ENCODE peak calls at places on chromosomes 4 and X, in five cellular contexts. A, J, C, T and B are unnamed samples.
A peak's percentile ranks its signal among the peaks of the same experiment; 100 is the strongest.

GRCh38 chr4:184282251-184282713 is 64.6 kb upstream of the ENPP6 start:
- DNase-seq in A (no peak), J (no peak), C (peak; percentile 75), T (no peak), B (no peak)

GRCh38 chr4:187256897-187257296 is 533.2 kb upstream of the FAT1 start:
- DNase-seq in A (no peak), J (no peak), C (no peak), T (no peak), B (no peak)

GRCh38 chr4:98614081-98614480 is 44.3 kb downstream of the TSPAN5 start:
- DNase-seq in A (no peak), J (no peak), C (no peak), T (no peak), B (no peak)

GRCh38 chr4:151991001-151991883 is 230.4 kb upstream of the GATB start:
- DNase-seq in A (no peak), J (no peak), C (no peak), T (no peak), B (no peak)

GRCh38 chr4:85510632-85510984 is 35.7 kb downstream of the ARHGAP24 start:
- DNase-seq in A (no peak), J (no peak), C (no peak), T (no peak), B (no peak)

GRCh38 chr4:156185514-156185913 is 231.8 kb upstream of the CTSO start:
- DNase-seq in A (no peak), J (no peak), C (no peak), T (no peak), B (no peak)

GRCh38 chrX:110210417-110211139 is 107.3 kb downstream of the AMMECR1 start:
- DNase-seq in A (peak; percentile 75), J (no peak), C (no peak), T (no peak), B (peak; percentile 81)

GRCh38 chr4:79906306-79906705 is 166.7 kb downstream of the ANTXR2 start:
- DNase-seq in A (no peak), J (no peak), C (no peak), T (no peak), B (no peak)

GRCh38 chr4:65046496-65047101 is 623.7 kb downstream of the EPHA5 start:
- DNase-seq in A (peak; percentile 75), J (no peak), C (no peak), T (no peak), B (no peak)

GRCh38 chrX:40314070-40314469 is 216.3 kb upstream of the BCOR start:
- DNase-seq in A (no peak), J (no peak), C (no peak), T (no peak), B (no peak)

GRCh38 chr4:48710446-48711209 is 69.5 kb downstream of the FRYL start:
- DNase-seq in A (no peak), J (no peak), C (no peak), T (no peak), B (no peak)

GRCh38 chrX:21943460-21944135 is 3.1 kb downstream of the SMS start:
- DNase-seq in A (peak; percentile 91), J (no peak), C (no peak), T (no peak), B (peak; percentile 87)

GRCh38 chr4:5206391-5206790 is 155.1 kb downstream of the STK32B start:
- DNase-seq in A (peak; percentile 81), J (no peak), C (peak; percentile 21), T (peak; percentile 21), B (no peak)

DNA sequence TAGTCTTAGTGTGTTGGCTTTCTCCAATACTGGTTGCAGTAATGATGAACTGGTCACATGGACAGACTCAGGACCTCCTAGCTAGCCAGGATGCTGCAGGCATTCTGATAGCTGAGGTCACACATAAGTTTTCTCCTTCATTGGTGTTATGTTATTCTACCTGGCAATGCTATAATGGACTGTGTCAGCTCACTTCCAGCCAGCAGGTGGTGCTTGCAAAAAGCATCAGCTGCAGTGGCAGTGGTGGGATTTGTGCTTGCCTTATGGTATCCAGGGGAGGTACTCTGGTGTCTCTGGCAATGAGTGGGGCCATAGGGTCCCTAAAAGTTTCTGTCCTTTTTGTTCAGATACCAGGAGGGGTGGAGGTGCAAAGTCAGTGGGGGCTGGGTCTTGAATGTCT is 33.6 kb downstream of the ZNF330 start:
- DNase-seq in A (no peak), J (no peak), C (no peak), T (no peak), B (no peak)
- TF ChIP-seq CTCF in A (no peak), J (no peak), C (no peak), T (no peak), B (peak; percentile 24)

GRCh38 chr4:163331629-163332360 is 601 bp downstream of the NPY1R start:
- DNase-seq in A (peak; percentile 32), J (no peak), C (no peak), T (no peak), B (no peak)
- TF ChIP-seq CTCF in A (peak; percentile 11), J (no peak), C (no peak), T (no peak), B (no peak)

GRCh38 chrX:11759461-11760311 is 1.6 kb downstream of the MSL3 start:
- DNase-seq in A (peak; percentile 91), J (peak; percentile 89), C (peak; percentile 85), T (peak; percentile 48), B (peak; percentile 90)
- TF ChIP-seq CTCF in A (no peak), J (no peak), C (no peak), T (no peak), B (peak; percentile 14)

GRCh38 chr4:143085644-143086043 is 99.1 kb upstream of the USP38 start:
- DNase-seq in A (no peak), J (no peak), C (no peak), T (no peak), B (no peak)
- TF ChIP-seq CTCF in A (no peak), J (no peak), C (no peak), T (no peak), B (no peak)

DNA sequence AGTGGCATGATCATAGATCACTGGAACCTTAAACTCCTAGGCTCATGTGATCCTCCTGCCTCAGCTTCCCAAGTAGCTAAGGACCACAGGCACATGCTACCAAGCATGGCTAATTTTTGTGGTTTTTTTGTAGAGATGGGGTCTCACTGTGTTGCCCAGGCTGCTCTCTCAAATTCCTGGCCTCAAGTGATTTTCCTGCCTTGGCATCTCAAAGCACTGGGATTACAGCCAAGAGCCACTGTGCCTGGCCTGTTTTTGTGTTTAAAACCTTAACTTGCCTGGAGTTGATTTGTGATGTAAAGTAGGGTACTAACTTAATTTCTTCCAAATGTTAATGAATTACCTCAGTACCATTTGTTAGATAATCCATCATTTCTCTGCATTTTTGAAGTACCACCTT is 22.3 kb downstream of the DLG3 start:
- DNase-seq in A (no peak), J (no peak), C (no peak), T (no peak), B (no peak)
- TF ChIP-seq CTCF in A (no peak), J (no peak), C (no peak), T (no peak), B (no peak)

DNA sequence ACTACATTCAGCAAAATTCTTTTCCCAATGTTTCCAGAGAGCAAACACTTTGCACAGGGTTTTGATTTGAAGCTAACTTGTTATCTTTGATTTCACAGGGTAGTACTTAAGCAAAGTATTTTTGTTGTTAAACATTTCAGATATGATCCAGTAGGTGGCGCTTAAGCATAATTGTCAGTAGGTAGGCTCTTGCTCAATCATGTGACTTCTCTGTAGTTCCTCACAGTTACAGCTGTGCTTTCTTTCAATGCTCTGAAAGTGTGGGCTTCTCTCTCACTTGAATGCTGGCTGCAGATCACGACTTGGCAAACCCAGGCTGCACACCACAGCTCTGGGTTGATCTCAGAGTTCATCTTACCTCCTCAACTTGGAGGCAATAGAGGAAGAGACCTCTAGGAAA is 1016.5 kb downstream of the SH3BGRL start:
- DNase-seq in A (no peak), J (no peak), C (no peak), T (no peak), B (no peak)
- TF ChIP-seq CTCF in A (no peak), J (peak; percentile 30), C (peak; percentile 37), T (peak; percentile 33), B (peak; percentile 39)

DNA sequence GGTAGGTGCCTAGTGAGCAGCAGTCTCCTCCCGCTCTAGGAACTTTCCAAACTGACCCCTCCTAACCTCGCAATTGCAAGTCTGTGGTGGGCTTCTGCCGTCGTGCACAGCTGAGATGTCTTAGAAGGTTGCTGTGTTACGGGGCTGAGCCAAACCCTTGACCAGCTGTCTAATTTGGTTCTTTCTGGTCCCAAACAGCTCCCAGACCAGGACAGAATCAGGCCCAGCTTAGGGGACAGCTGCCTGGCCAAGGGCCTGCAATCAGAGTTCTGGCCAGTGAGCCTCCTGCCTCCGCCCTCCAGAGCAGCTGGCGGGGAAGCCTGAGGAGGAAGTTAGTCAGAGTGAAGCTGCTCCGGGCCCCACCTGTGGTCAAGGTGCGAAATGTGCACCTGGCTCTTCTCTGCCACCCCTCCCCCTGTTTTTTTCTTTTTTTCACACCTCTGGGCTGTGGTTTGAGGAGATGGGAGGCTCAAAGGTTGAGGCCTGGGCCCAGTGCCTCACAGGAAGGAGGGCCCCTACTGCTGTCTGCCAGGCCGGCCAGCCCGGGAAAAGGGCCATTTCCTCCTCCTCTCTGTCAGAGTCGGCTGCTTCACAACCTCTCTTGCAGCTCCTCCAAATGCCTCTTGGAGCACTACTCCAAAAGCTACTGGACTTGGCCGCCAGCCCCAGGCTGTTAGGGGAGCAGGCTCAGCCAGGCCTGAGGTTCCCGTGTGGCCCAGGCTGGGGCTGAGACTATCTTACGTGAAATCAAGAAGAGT is 4.2 kb upstream of the CXCR3 start:
- DNase-seq in A (peak; percentile 38), J (peak; percentile 78), C (peak; percentile 85), T (peak; percentile 47), B (no peak)
- TF ChIP-seq CTCF in A (no peak), J (no peak), C (no peak), T (peak; percentile 15), B (no peak)

GRCh38 chr4:142850478-142850877 is 4.4 kb upstream of the INPP4B start:
- DNase-seq in A (no peak), J (no peak), C (no peak), T (no peak), B (peak; percentile 11)
- TF ChIP-seq CTCF in A (peak; percentile 46), J (no peak), C (no peak), T (no peak), B (peak; percentile 70)

GRCh38 chrX:115452256-115452655 is 108.7 kb upstream of the PLS3 start:
- DNase-seq in A (no peak), J (no peak), C (no peak), T (no peak), B (no peak)
- TF ChIP-seq CTCF in A (no peak), J (no peak), C (no peak), T (no peak), B (no peak)